ENCODE peak calls at places on chromosomes 13 and 19, in ten cellular contexts. R, Y, Q, Z, T, A, W, P, X and D are unnamed samples. For H3K4me1, the result is how much of the 10 kb centered on the place peaks cover.

GRCh38 chr13:101465877-101466276 is 13.4 kb downstream of the ITGBL1 start:
- DNase-seq in R (peak), Z (no peak), Y (no peak), Q (no peak), T (no peak), P (no peak), X (no peak), A (no peak), W (no peak), D (no peak)

GRCh38 chr19:46898731-46899130 is 37.9 kb downstream of the ARHGAP35 start:
- DNase-seq in Q (no peak), P (no peak), T (no peak), X (no peak), W (no peak), R (no peak), A (no peak), Z (no peak), Y (no peak), D (no peak)

GRCh38 chr19:43783636-43784035 is 2.9 kb upstream of the KCNN4 start:
- DNase-seq in Q (no peak), Y (no peak), A (no peak), X (no peak), W (no peak), P (no peak), Z (no peak), R (no peak), T (no peak), D (no peak)

GRCh38 chr13:83221256-83221655 is 661.0 kb downstream of the SLITRK1 start:
- DNase-seq in A (no peak), T (no peak), Y (no peak), Z (no peak), R (no peak), P (no peak), W (no peak), X (no peak), Q (no peak), D (no peak)

GRCh38 chr19:33434886-33435705 is 61.6 kb downstream of the CEBPG start:
- DNase-seq in R (no peak), X (no peak), T (no peak), A (no peak), Y (no peak), Q (no peak), Z (no peak), P (no peak), W (peak), D (peak)

GRCh38 chr13:32150794-32151193 is 119.2 kb downstream of the FRY start:
- DNase-seq in W (no peak), X (peak), T (no peak), P (no peak), A (no peak), Z (no peak), Y (peak), Q (no peak), R (no peak), D (no peak)

GRCh38 chr13:28531195-28531955 is 36.4 kb upstream of the FLT1 start:
- DNase-seq in W (peak), X (peak), A (no peak), Q (no peak), P (no peak), Z (no peak), Y (no peak), R (peak), T (peak), D (peak)

GRCh38 chr19:42176990-42177685 is 40.3 kb downstream of the DEDD2 start:
- DNase-seq in Q (peak), Z (peak), T (peak), A (peak), R (peak), X (peak), P (no peak), Y (peak), W (peak), D (peak)

GRCh38 chr13:94660695-94661324 is 51.5 kb downstream of the SOX21 start:
- DNase-seq in P (no peak), Z (peak), A (no peak), W (peak), Y (no peak), Q (no peak), T (no peak), R (peak), X (no peak), D (no peak)

GRCh38 chr19:4066682-4067395 is at the start of gene ZBTB7A:
- DNase-seq in T (no peak), Y (peak), Q (peak), A (peak), X (peak), Z (peak), R (peak), P (no peak), W (peak), D (peak)

GRCh38 chr19:5131866-5132561 is 163.1 kb downstream of the KDM4B start:
- DNase-seq in P (no peak), X (no peak), W (no peak), R (no peak), Q (peak), A (no peak), T (no peak), Y (peak), Z (no peak), D (peak)

GRCh38 chr13:95641291-95641811 is 3.2 kb downstream of the DZIP1 start:
- DNase-seq in Q (no peak), T (peak), Z (no peak), W (no peak), R (peak), A (no peak), P (no peak), X (peak), Y (no peak), D (no peak)

GRCh38 chr13:44718467-44718866 is 142.3 kb upstream of the TSC22D1 start:
- DNase-seq in Y (no peak), Q (no peak), P (no peak), R (no peak), T (no peak), Z (no peak), W (no peak), X (no peak), A (no peak), D (no peak)

GRCh38 chr13:44715287-44716224 is 139.4 kb upstream of the TSC22D1 start:
- DNase-seq in Y (peak), T (no peak), W (peak), Z (no peak), X (no peak), R (no peak), A (no peak), Q (peak), P (no peak), D (no peak)

GRCh38 chr13:44710576-44710975 is 134.4 kb upstream of the TSC22D1 start:
- DNase-seq in Z (no peak), R (peak), P (peak), Q (no peak), T (no peak), X (no peak), Y (no peak), A (peak), W (no peak), D (no peak)

DNA sequence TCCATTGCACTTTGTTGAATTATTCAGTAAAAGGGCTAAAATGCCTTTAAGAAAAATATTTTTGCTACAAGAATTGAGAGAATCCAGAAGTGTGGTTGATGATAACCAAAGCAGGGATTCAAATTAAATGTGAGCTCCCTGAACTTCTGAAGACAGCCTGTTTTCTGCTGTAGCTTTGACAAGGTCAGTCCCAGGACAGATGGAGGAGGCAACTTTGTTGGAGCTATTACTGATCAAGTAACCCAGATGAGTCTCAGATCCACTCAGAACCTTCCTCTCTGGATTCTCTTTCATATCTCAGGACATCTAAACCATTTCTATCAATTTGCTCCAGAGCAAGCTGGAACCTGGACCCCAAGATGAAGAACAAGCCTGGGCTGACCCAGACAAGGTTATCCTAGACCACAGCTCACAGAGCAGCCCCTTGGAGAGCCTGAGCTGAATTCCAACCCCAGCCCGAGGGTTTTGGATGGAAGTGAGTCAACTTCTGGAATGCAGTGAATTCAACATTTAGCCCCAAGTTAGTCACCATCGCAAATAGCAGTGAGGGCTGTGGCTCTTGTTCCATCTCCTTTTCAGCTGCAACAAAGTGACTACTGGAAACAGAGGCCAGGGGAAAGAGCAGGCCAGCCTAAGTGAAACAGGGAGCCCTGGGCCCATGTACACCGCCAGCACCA is 137.8 kb upstream of the TSC22D1 start:
- DNase-seq in W (no peak), Z (no peak), Q (no peak), Y (peak), X (no peak), T (no peak), A (peak), R (peak), P (no peak), D (no peak)
- H3K4me1 ChIP-seq in W (under half), Z (under half), Q (under half), Y (under half), X (under half), T (under half), A (under half), R (under half), P (under half), D (under half)

DNA sequence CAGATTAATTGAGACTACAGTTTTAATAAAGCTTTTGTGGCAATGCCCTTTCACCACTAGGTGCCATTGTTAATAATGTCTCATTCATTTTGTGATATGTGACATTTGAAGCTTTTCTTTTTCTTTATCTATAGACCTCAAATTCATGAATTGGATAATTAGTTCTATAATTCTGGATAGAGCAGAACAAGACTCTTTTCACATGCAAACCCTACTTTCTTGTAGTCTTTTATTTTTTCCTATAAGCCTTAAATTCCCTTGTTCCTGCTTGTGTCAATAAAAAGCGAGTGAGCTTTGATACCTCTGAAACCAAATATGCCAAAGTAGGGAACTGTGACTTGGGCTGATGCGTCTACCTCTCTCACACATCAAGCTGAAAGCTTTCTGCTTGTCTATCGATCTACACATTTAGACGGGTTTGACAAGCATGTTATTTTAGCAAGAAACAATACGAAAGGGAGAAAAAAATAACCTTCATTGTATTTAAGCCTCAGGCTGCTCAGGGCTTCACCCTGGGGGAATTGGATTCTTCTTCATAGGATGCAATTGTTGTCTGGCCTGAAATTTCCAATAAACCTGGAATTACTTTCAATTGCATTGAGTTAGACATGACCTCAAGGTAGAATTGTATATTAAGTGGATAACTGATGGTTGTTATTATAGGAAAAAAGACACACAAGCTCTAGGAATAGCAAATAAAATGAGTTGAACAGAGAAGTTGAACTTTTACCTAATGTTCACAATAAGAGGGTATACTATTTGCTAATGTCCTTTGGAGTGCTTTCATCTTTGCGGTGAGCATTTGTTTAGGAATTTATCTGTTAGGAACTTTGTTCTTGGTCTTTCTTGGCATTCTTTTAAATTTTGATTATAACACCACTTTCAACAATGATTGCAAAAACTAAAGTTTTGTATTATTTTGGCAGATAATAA is 1150.2 kb upstream of the PCDH9 start:
- DNase-seq in Y (no peak), Z (no peak), A (no peak), R (no peak), P (no peak), Q (no peak), T (no peak), W (no peak), X (no peak), D (no peak)
- TF ChIP-seq POLR2AphosphoS5 in Y (no peak), Z (no peak), A (no peak), R (no peak), P (no peak), Q (no peak), T (no peak), W (no peak), X (no peak), D (no peak)

GRCh38 chr19:40815223-40815622 is 16.2 kb downstream of the EGLN2 start:
- DNase-seq in R (no peak), W (no peak), Z (no peak), Q (no peak), X (no peak), T (no peak), P (no peak), A (no peak), Y (no peak), D (no peak)
- H3K4me1 ChIP-seq in R (under half), W (under half), Z (under half), Q (under half), X (under half), T (under half), P (under half), A (under half), Y (under half), D (half or more)

GRCh38 chr19:6802336-6803035 is 30.0 kb downstream of the VAV1 start:
- DNase-seq in Q (no peak), Z (no peak), Y (peak), T (no peak), P (peak), X (peak), R (peak), A (peak), W (no peak), D (peak)
- TF ChIP-seq POLR2AphosphoS5 in Q (no peak), Z (no peak), Y (no peak), T (no peak), P (peak), X (no peak), R (peak), A (peak), W (no peak), D (peak)

GRCh38 chr13:79776538-79776937 is 295.6 kb downstream of the NDFIP2 start:
- DNase-seq in W (no peak), Q (no peak), Y (no peak), A (no peak), R (no peak), T (no peak), P (no peak), Z (no peak), X (peak), D (no peak)

GRCh38 chr13:79779761-79780160 is 298.8 kb downstream of the NDFIP2 start:
- DNase-seq in T (no peak), Q (peak), A (no peak), P (no peak), R (no peak), X (peak), Z (no peak), W (no peak), Y (peak), D (no peak)

GRCh38 chr13:79780240-79780639 is 299.3 kb downstream of the NDFIP2 start:
- DNase-seq in A (no peak), Q (no peak), Y (no peak), R (no peak), P (peak), W (no peak), T (no peak), X (no peak), Z (no peak), D (no peak)

GRCh38 chr13:79777504-79777903 is 296.5 kb downstream of the NDFIP2 start:
- DNase-seq in X (no peak), T (no peak), W (no peak), Y (no peak), Z (no peak), A (no peak), Q (no peak), R (no peak), P (no peak), D (no peak)

DNA sequence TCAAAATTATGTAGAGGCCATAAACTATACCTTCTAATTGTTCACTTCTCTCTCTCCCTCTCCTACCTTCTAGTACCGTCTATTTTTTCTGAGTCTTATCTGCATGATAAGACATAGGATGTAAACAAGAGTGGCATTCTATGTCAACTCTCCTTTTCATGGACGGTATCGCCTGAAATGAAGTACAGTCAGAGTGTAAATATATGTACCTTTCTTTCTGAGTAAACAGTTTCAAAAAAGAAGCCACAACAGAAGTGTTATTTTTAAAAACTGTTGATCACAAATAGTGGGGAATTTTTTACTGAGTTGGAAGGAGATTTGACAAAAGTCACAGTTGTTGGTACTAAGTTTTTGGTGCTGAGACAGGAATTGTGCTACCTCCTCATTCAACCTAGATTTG is 298.1 kb downstream of the NDFIP2 start:
- DNase-seq in T (no peak), W (no peak), A (no peak), Q (no peak), P (no peak), Y (no peak), X (no peak), Z (no peak), R (no peak), D (no peak)
- H3K4me1 ChIP-seq in T (under half), W (under half), A (under half), Q (under half), P (under half), Y (under half), X (under half), Z (under half), R (under half), D (under half)

GRCh38 chr19:808176-808741 is 11.0 kb downstream of the PTBP1 start:
- DNase-seq in P (no peak), Y (no peak), A (no peak), Q (no peak), R (no peak), X (no peak), T (no peak), W (peak), Z (peak), D (no peak)

GRCh38 chr19:805600-806550 is 8.6 kb downstream of the PTBP1 start:
- DNase-seq in R (no peak), P (no peak), T (peak), X (no peak), Q (no peak), A (no peak), Z (peak), Y (no peak), W (peak), D (no peak)

GRCh38 chr19:805161-805561 is 7.9 kb downstream of the PTBP1 start:
- DNase-seq in Y (no peak), Z (peak), Q (no peak), X (no peak), T (no peak), W (peak), R (no peak), A (no peak), P (no peak), D (no peak)

GRCh38 chr19:807627-808175 is 10.4 kb downstream of the PTBP1 start:
- DNase-seq in Q (no peak), Y (no peak), R (no peak), T (no peak), Z (no peak), X (no peak), P (no peak), A (no peak), W (peak), D (no peak)

GRCh38 chr19:806815-807421 is 9.7 kb downstream of the PTBP1 start:
- DNase-seq in T (no peak), Y (no peak), Q (no peak), X (no peak), A (no peak), W (peak), Z (no peak), R (no peak), P (no peak), D (no peak)
- TF ChIP-seq POLR2AphosphoS5 in T (peak), Y (peak), Q (no peak), X (no peak), A (no peak), W (no peak), Z (no peak), R (no peak), P (peak), D (peak)